ENCODE peak calls at places on chromosome 12, in eight cellular contexts. N, P, Q, K, F, G, C and E are unnamed samples.

GRCh38 chr12:124747426-124748161 is 116.1 kb downstream of the SCARB1 start:
- DNase-seq in N (peak; percentile 84), P (peak; percentile 67), Q (no peak), K (no peak), F (no peak), G (no peak), C (peak; percentile 99), E (no peak)

GRCh38 chr12:116603516-116603915 is 44.3 kb downstream of the MAP1LC3B2 start:
- DNase-seq in N (no peak), P (no peak), Q (no peak), K (no peak), F (no peak), G (no peak), C (no peak), E (no peak)

GRCh38 chr12:104479141-104479662 is 22.5 kb downstream of the CHST11 start:
- DNase-seq in N (no peak), P (no peak), Q (no peak), K (no peak), F (no peak), G (no peak), C (no peak), E (no peak)

GRCh38 chr12:85779768-85780167 is 56.4 kb downstream of the RASSF9 start:
- DNase-seq in N (no peak), P (no peak), Q (no peak), K (peak; percentile 29), F (no peak), G (no peak), C (no peak), E (peak; percentile 76)

GRCh38 chr12:26268841-26269553 is 73.6 kb downstream of the SSPN start:
- DNase-seq in N (no peak), P (no peak), Q (no peak), K (no peak), F (no peak), G (no peak), C (no peak), E (no peak)

GRCh38 chr12:1661553-1662335 is 29.1 kb upstream of the ADIPOR2 start:
- DNase-seq in N (peak; percentile 96), P (peak; percentile 92), Q (peak; percentile 61), K (peak; percentile 76), F (peak; percentile 87), G (peak; percentile 92), C (peak; percentile 99), E (peak; percentile 58)

GRCh38 chr12:47763481-47764344 is 5.0 kb upstream of the RAPGEF3 start:
- DNase-seq in N (no peak), P (peak; percentile 33), Q (no peak), K (no peak), F (no peak), G (no peak), C (peak; percentile 100), E (no peak)

GRCh38 chr12:30010071-30011052 is 226.6 kb upstream of the TMTC1 start:
- DNase-seq in N (no peak), P (no peak), Q (no peak), K (no peak), F (no peak), G (no peak), C (no peak), E (no peak)

GRCh38 chr12:64864319-64864718 is 39.9 kb downstream of the TBC1D30 start:
- DNase-seq in N (no peak), P (no peak), Q (no peak), K (no peak), F (no peak), G (no peak), C (no peak), E (no peak)

GRCh38 chr12:110726708-110727369 is 15.9 kb downstream of the PPP1CC start:
- DNase-seq in N (no peak), P (no peak), Q (no peak), K (no peak), F (no peak), G (no peak), C (no peak), E (no peak)

GRCh38 chr12:26636710-26637328 is 196.2 kb downstream of the ITPR2 start:
- DNase-seq in N (peak; percentile 25), P (peak; percentile 57), Q (no peak), K (no peak), F (no peak), G (no peak), C (peak; percentile 92), E (no peak)

GRCh38 chr12:86698581-86698980 is 442.4 kb upstream of the MGAT4C start:
- DNase-seq in N (peak; percentile 59), P (peak; percentile 69), Q (no peak), K (no peak), F (no peak), G (no peak), C (no peak), E (no peak)

GRCh38 chr12:55636853-55637252 is at the start of gene OR10P1:
- DNase-seq in N (no peak), P (no peak), Q (no peak), K (no peak), F (no peak), G (no peak), C (no peak), E (no peak)

GRCh38 chr12:65277994-65278575 is 398 bp upstream of the MSRB3 start:
- DNase-seq in N (peak; percentile 9), P (peak; percentile 7), Q (no peak), K (no peak), F (no peak), G (no peak), C (no peak), E (no peak)

GRCh38 chr12:108571604-108572165 is 9.3 kb downstream of the ISCU start:
- DNase-seq in N (no peak), P (no peak), Q (no peak), K (no peak), F (no peak), G (peak; percentile 34), C (no peak), E (no peak)

GRCh38 chr12:122825773-122826724 is 9.2 kb upstream of the HIP1R start:
- DNase-seq in N (peak; percentile 53), P (no peak), Q (no peak), K (no peak), F (no peak), G (no peak), C (peak; percentile 86), E (no peak)

GRCh38 chr12:27550653-27550975 is 26.6 kb downstream of the PPFIBP1 start:
- DNase-seq in N (no peak), P (no peak), Q (no peak), K (no peak), F (no peak), G (no peak), C (no peak), E (no peak)